ENCODE peak calls at places on chromosomes 11 and 22, in eight cellular contexts. One of them, this sample, is unnamed.

GRCh38 chr11:64186205-64187165 is 514 bp downstream of the STIP1 start:
- DNase-seq in Caki2: peak
- DNase-seq in posterior cingulate gyrus: no peak
- DNase-seq in psoas muscle: no peak
- DNase-seq in GM06990: no peak
- DNase-seq in naive thymus-derived CD4-positive, alpha-beta T cell: peak
- DNase-seq in T-helper 9 cell: no peak
- DNase-seq in stimulated activated CD4-positive, alpha-beta T cell treated with anti-CD3 and anti-CD28 coated beads, Interleukin-4, amount 100 ng/mL, for 48 hours: no peak
- DNase-seq in this sample: no peak

GRCh38 chr22:33455036-33455435 is 396.9 kb upstream of the SYN3 start:
- DNase-seq in psoas muscle: no peak
- DNase-seq in posterior cingulate gyrus: no peak
- DNase-seq in stimulated activated CD4-positive, alpha-beta T cell treated with anti-CD3 and anti-CD28 coated beads, Interleukin-4, amount 100 ng/mL, for 48 hours: no peak
- DNase-seq in naive thymus-derived CD4-positive, alpha-beta T cell: no peak
- DNase-seq in T-helper 9 cell: no peak
- DNase-seq in GM06990: no peak
- DNase-seq in Caki2: no peak
- DNase-seq in this sample: no peak

GRCh38 chr22:20245577-20246367 is 22.3 kb downstream of the RTN4R start:
- DNase-seq in psoas muscle: no peak
- DNase-seq in GM06990: no peak
- DNase-seq in Caki2: no peak
- DNase-seq in naive thymus-derived CD4-positive, alpha-beta T cell: no peak
- DNase-seq in posterior cingulate gyrus: no peak
- DNase-seq in stimulated activated CD4-positive, alpha-beta T cell treated with anti-CD3 and anti-CD28 coated beads, Interleukin-4, amount 100 ng/mL, for 48 hours: no peak
- DNase-seq in T-helper 9 cell: no peak
- DNase-seq in this sample: no peak

GRCh38 chr22:37848587-37849088 is 581 bp upstream of the EIF3L start:
- DNase-seq in naive thymus-derived CD4-positive, alpha-beta T cell: peak
- DNase-seq in T-helper 9 cell: no peak
- DNase-seq in psoas muscle: no peak
- DNase-seq in posterior cingulate gyrus: no peak
- DNase-seq in GM06990: peak
- DNase-seq in stimulated activated CD4-positive, alpha-beta T cell treated with anti-CD3 and anti-CD28 coated beads, Interleukin-4, amount 100 ng/mL, for 48 hours: no peak
- DNase-seq in Caki2: peak
- DNase-seq in this sample: no peak

GRCh38 chr22:38036392-38037062 is 20.7 kb upstream of the PICK1 start:
- DNase-seq in posterior cingulate gyrus: no peak
- DNase-seq in GM06990: no peak
- DNase-seq in psoas muscle: no peak
- DNase-seq in T-helper 9 cell: no peak
- DNase-seq in naive thymus-derived CD4-positive, alpha-beta T cell: no peak
- DNase-seq in stimulated activated CD4-positive, alpha-beta T cell treated with anti-CD3 and anti-CD28 coated beads, Interleukin-4, amount 100 ng/mL, for 48 hours: no peak
- DNase-seq in Caki2: no peak
- DNase-seq in this sample: no peak

GRCh38 chr11:116086426-116086825 is 582.2 kb upstream of the CADM1 start:
- DNase-seq in GM06990: no peak
- DNase-seq in naive thymus-derived CD4-positive, alpha-beta T cell: no peak
- DNase-seq in stimulated activated CD4-positive, alpha-beta T cell treated with anti-CD3 and anti-CD28 coated beads, Interleukin-4, amount 100 ng/mL, for 48 hours: no peak
- DNase-seq in Caki2: no peak
- DNase-seq in psoas muscle: no peak
- DNase-seq in T-helper 9 cell: no peak
- DNase-seq in posterior cingulate gyrus: no peak
- DNase-seq in this sample: no peak

GRCh38 chr11:14184548-14184947 is 174.4 kb downstream of the RRAS2 start:
- DNase-seq in naive thymus-derived CD4-positive, alpha-beta T cell: no peak
- DNase-seq in GM06990: no peak
- DNase-seq in posterior cingulate gyrus: no peak
- DNase-seq in stimulated activated CD4-positive, alpha-beta T cell treated with anti-CD3 and anti-CD28 coated beads, Interleukin-4, amount 100 ng/mL, for 48 hours: no peak
- DNase-seq in psoas muscle: no peak
- DNase-seq in T-helper 9 cell: no peak
- DNase-seq in Caki2: peak
- DNase-seq in this sample: no peak

GRCh38 chr11:47383106-47383505 is 4.8 kb upstream of the SPI1 start:
- DNase-seq in stimulated activated CD4-positive, alpha-beta T cell treated with anti-CD3 and anti-CD28 coated beads, Interleukin-4, amount 100 ng/mL, for 48 hours: no peak
- DNase-seq in Caki2: no peak
- DNase-seq in psoas muscle: no peak
- DNase-seq in naive thymus-derived CD4-positive, alpha-beta T cell: no peak
- DNase-seq in posterior cingulate gyrus: no peak
- DNase-seq in T-helper 9 cell: no peak
- DNase-seq in GM06990: no peak
- DNase-seq in this sample: no peak

GRCh38 chr11:61866958-61867343 is 24.4 kb downstream of the FADS3 start:
- DNase-seq in GM06990: no peak
- DNase-seq in naive thymus-derived CD4-positive, alpha-beta T cell: no peak
- DNase-seq in Caki2: no peak
- DNase-seq in posterior cingulate gyrus: no peak
- DNase-seq in psoas muscle: no peak
- DNase-seq in T-helper 9 cell: no peak
- DNase-seq in stimulated activated CD4-positive, alpha-beta T cell treated with anti-CD3 and anti-CD28 coated beads, Interleukin-4, amount 100 ng/mL, for 48 hours: no peak
- DNase-seq in this sample: no peak

GRCh38 chr11:108732395-108732794 is 67.5 kb downstream of the DDX10 start:
- DNase-seq in stimulated activated CD4-positive, alpha-beta T cell treated with anti-CD3 and anti-CD28 coated beads, Interleukin-4, amount 100 ng/mL, for 48 hours: no peak
- DNase-seq in psoas muscle: no peak
- DNase-seq in naive thymus-derived CD4-positive, alpha-beta T cell: no peak
- DNase-seq in posterior cingulate gyrus: no peak
- DNase-seq in T-helper 9 cell: no peak
- DNase-seq in GM06990: no peak
- DNase-seq in Caki2: no peak
- DNase-seq in this sample: no peak

GRCh38 chr22:37353839-37354238 is 71.5 kb downstream of the CYTH4 start:
- DNase-seq in stimulated activated CD4-positive, alpha-beta T cell treated with anti-CD3 and anti-CD28 coated beads, Interleukin-4, amount 100 ng/mL, for 48 hours: no peak
- DNase-seq in posterior cingulate gyrus: no peak
- DNase-seq in Caki2: peak
- DNase-seq in GM06990: no peak
- DNase-seq in psoas muscle: no peak
- DNase-seq in naive thymus-derived CD4-positive, alpha-beta T cell: no peak
- DNase-seq in T-helper 9 cell: no peak
- DNase-seq in this sample: no peak

GRCh38 chr22:22755778-22756100 is 111.3 kb downstream of the GGTLC2 start:
- DNase-seq in psoas muscle: no peak
- DNase-seq in T-helper 9 cell: no peak
- DNase-seq in Caki2: no peak
- DNase-seq in naive thymus-derived CD4-positive, alpha-beta T cell: no peak
- DNase-seq in stimulated activated CD4-positive, alpha-beta T cell treated with anti-CD3 and anti-CD28 coated beads, Interleukin-4, amount 100 ng/mL, for 48 hours: no peak
- DNase-seq in posterior cingulate gyrus: no peak
- DNase-seq in GM06990: no peak
- DNase-seq in this sample: no peak

GRCh38 chr11:123357990-123358827 is 71.9 kb upstream of the GRAMD1B start:
- DNase-seq in GM06990: peak
- DNase-seq in psoas muscle: peak
- DNase-seq in naive thymus-derived CD4-positive, alpha-beta T cell: no peak
- DNase-seq in Caki2: no peak
- DNase-seq in posterior cingulate gyrus: no peak
- DNase-seq in T-helper 9 cell: no peak
- DNase-seq in stimulated activated CD4-positive, alpha-beta T cell treated with anti-CD3 and anti-CD28 coated beads, Interleukin-4, amount 100 ng/mL, for 48 hours: no peak
- DNase-seq in this sample: peak

GRCh38 chr11:10703544-10703943 is 10.0 kb upstream of the IRAG1 start:
- DNase-seq in GM06990: no peak
- DNase-seq in posterior cingulate gyrus: no peak
- DNase-seq in Caki2: no peak
- DNase-seq in stimulated activated CD4-positive, alpha-beta T cell treated with anti-CD3 and anti-CD28 coated beads, Interleukin-4, amount 100 ng/mL, for 48 hours: no peak
- DNase-seq in T-helper 9 cell: no peak
- DNase-seq in psoas muscle: no peak
- DNase-seq in naive thymus-derived CD4-positive, alpha-beta T cell: no peak
- DNase-seq in this sample: no peak

GRCh38 chr22:19876941-19877625 is 22.4 kb upstream of the GNB1L start:
- DNase-seq in posterior cingulate gyrus: no peak
- DNase-seq in stimulated activated CD4-positive, alpha-beta T cell treated with anti-CD3 and anti-CD28 coated beads, Interleukin-4, amount 100 ng/mL, for 48 hours: no peak
- DNase-seq in psoas muscle: no peak
- DNase-seq in GM06990: no peak
- DNase-seq in T-helper 9 cell: no peak
- DNase-seq in Caki2: no peak
- DNase-seq in naive thymus-derived CD4-positive, alpha-beta T cell: no peak
- DNase-seq in this sample: no peak